ENCODE peak calls at places on chromosomes 1 and 21, in four cellular contexts. One of them, this sample, is unnamed.

GRCh38 chr1:10071640-10072039 is 38.9 kb downstream of the UBE4B start:
- DNase-seq in hepatocyte: no peak
- DNase-seq in brain microvascular endothelial cell: no peak
- DNase-seq in AG10803: no peak
- DNase-seq in this sample: no peak

GRCh38 chr1:59096501-59096900 is 200.4 kb upstream of the FGGY start:
- DNase-seq in hepatocyte: no peak
- DNase-seq in AG10803: no peak
- DNase-seq in brain microvascular endothelial cell: no peak
- DNase-seq in this sample: no peak

GRCh38 chr1:184545601-184546000 is 158.8 kb downstream of the C1orf21 start:
- DNase-seq in hepatocyte: no peak
- DNase-seq in brain microvascular endothelial cell: no peak
- DNase-seq in AG10803: peak
- DNase-seq in this sample: no peak

GRCh38 chr1:181089017-181089776 is 697 bp downstream of the IER5 start:
- DNase-seq in AG10803: no peak
- DNase-seq in brain microvascular endothelial cell: no peak
- DNase-seq in hepatocyte: peak
- DNase-seq in this sample: no peak

GRCh38 chr1:116538527-116538926 is 32.3 kb downstream of the CD58 start:
- DNase-seq in hepatocyte: peak
- DNase-seq in brain microvascular endothelial cell: peak
- DNase-seq in AG10803: peak
- DNase-seq in this sample: no peak

GRCh38 chr1:90850925-90851710 is 134.0 kb upstream of the BARHL2 start:
- DNase-seq in AG10803: peak
- DNase-seq in brain microvascular endothelial cell: peak
- DNase-seq in hepatocyte: peak
- DNase-seq in this sample: peak

GRCh38 chr1:172154571-172154970 is 265.9 kb upstream of the C1orf105 start:
- DNase-seq in hepatocyte: no peak
- DNase-seq in brain microvascular endothelial cell: no peak
- DNase-seq in AG10803: peak
- DNase-seq in this sample: peak

GRCh38 chr1:171142451-171143121 is 42.5 kb upstream of the FMO2 start:
- DNase-seq in AG10803: peak
- DNase-seq in brain microvascular endothelial cell: peak
- DNase-seq in hepatocyte: peak
- DNase-seq in this sample: peak

GRCh38 chr1:100065183-100065968 is 67.4 kb downstream of the SASS6 start:
- DNase-seq in hepatocyte: no peak
- DNase-seq in brain microvascular endothelial cell: no peak
- DNase-seq in AG10803: no peak
- DNase-seq in this sample: no peak

GRCh38 chr1:192002063-192002462 is 156.2 kb upstream of the RGS18 start:
- DNase-seq in AG10803: no peak
- DNase-seq in brain microvascular endothelial cell: no peak
- DNase-seq in hepatocyte: no peak
- DNase-seq in this sample: no peak
- TF ChIP-seq CTCF in AG10803: no peak
- TF ChIP-seq CTCF in brain microvascular endothelial cell: no peak
- TF ChIP-seq CTCF in hepatocyte: no peak
- TF ChIP-seq CTCF in this sample: no peak

GRCh38 chr21:28747464-28747863 is 245.2 kb downstream of the LTN1 start:
- DNase-seq in hepatocyte: no peak
- DNase-seq in brain microvascular endothelial cell: no peak
- DNase-seq in AG10803: no peak
- DNase-seq in this sample: no peak

GRCh38 chr21:28743723-28744122 is 249.0 kb downstream of the LTN1 start:
- DNase-seq in AG10803: no peak
- DNase-seq in brain microvascular endothelial cell: no peak
- DNase-seq in hepatocyte: no peak
- DNase-seq in this sample: no peak

GRCh38 chr21:28742527-28742926 is 250.2 kb downstream of the LTN1 start:
- DNase-seq in brain microvascular endothelial cell: peak
- DNase-seq in hepatocyte: no peak
- DNase-seq in AG10803: peak
- DNase-seq in this sample: no peak

GRCh38 chr21:28746166-28746565 is 246.5 kb downstream of the LTN1 start:
- DNase-seq in hepatocyte: no peak
- DNase-seq in brain microvascular endothelial cell: no peak
- DNase-seq in AG10803: no peak
- DNase-seq in this sample: no peak

GRCh38 chr21:28745131-28746055 is 247.3 kb downstream of the LTN1 start:
- DNase-seq in AG10803: peak
- DNase-seq in hepatocyte: peak
- DNase-seq in brain microvascular endothelial cell: peak
- DNase-seq in this sample: peak
- H3K4me3 ChIP-seq in AG10803: peak
- H3K4me3 ChIP-seq in hepatocyte: no peak
- H3K4me3 ChIP-seq in brain microvascular endothelial cell: peak
- H3K4me3 ChIP-seq in this sample: peak

GRCh38 chr1:22708777-22709176 is 1.9 kb upstream of the EPHB2 start:
- DNase-seq in hepatocyte: no peak
- DNase-seq in AG10803: no peak
- DNase-seq in brain microvascular endothelial cell: no peak
- DNase-seq in this sample: no peak

GRCh38 chr1:22709891-22710687 is 550 bp upstream of the EPHB2 start:
- DNase-seq in brain microvascular endothelial cell: peak
- DNase-seq in AG10803: peak
- DNase-seq in hepatocyte: peak
- DNase-seq in this sample: no peak

GRCh38 chr1:22711071-22711470 is 432 bp downstream of the EPHB2 start:
- DNase-seq in AG10803: no peak
- DNase-seq in brain microvascular endothelial cell: no peak
- DNase-seq in hepatocyte: peak
- DNase-seq in this sample: no peak

GRCh38 chr1:22710688-22711024 is at the start of gene EPHB2:
- DNase-seq in brain microvascular endothelial cell: no peak
- DNase-seq in AG10803: no peak
- DNase-seq in hepatocyte: peak
- DNase-seq in this sample: no peak

GRCh38 chr1:22709227-22709626 is 1.4 kb upstream of the EPHB2 start:
- DNase-seq in AG10803: no peak
- DNase-seq in brain microvascular endothelial cell: no peak
- DNase-seq in hepatocyte: no peak
- DNase-seq in this sample: no peak
- TF ChIP-seq CTCF in AG10803: peak
- TF ChIP-seq CTCF in brain microvascular endothelial cell: peak
- TF ChIP-seq CTCF in hepatocyte: peak
- TF ChIP-seq CTCF in this sample: peak

GRCh38 chr1:12170263-12170671 is 3.5 kb downstream of the TNFRSF1B start:
- DNase-seq in hepatocyte: no peak
- DNase-seq in brain microvascular endothelial cell: no peak
- DNase-seq in AG10803: no peak
- DNase-seq in this sample: no peak

GRCh38 chr1:12166834-12167492 is at the start of gene TNFRSF1B:
- DNase-seq in AG10803: peak
- DNase-seq in brain microvascular endothelial cell: no peak
- DNase-seq in hepatocyte: peak
- DNase-seq in this sample: no peak

GRCh38 chr1:12167493-12168429 is 970 bp downstream of the TNFRSF1B start:
- DNase-seq in hepatocyte: no peak
- DNase-seq in AG10803: no peak
- DNase-seq in brain microvascular endothelial cell: no peak
- DNase-seq in this sample: no peak

GRCh38 chr1:12169442-12170135 is 2.8 kb downstream of the TNFRSF1B start:
- DNase-seq in brain microvascular endothelial cell: no peak
- DNase-seq in AG10803: no peak
- DNase-seq in hepatocyte: no peak
- DNase-seq in this sample: no peak

GRCh38 chr1:12168451-12169160 is 1.8 kb downstream of the TNFRSF1B start:
- DNase-seq in hepatocyte: no peak
- DNase-seq in brain microvascular endothelial cell: no peak
- DNase-seq in AG10803: no peak
- DNase-seq in this sample: no peak
- H3K4me3 ChIP-seq in hepatocyte: no peak
- H3K4me3 ChIP-seq in brain microvascular endothelial cell: peak
- H3K4me3 ChIP-seq in AG10803: peak
- H3K4me3 ChIP-seq in this sample: no peak

GRCh38 chr1:87451229-87451900 is 122.7 kb downstream of the LMO4 start:
- DNase-seq in AG10803: peak
- DNase-seq in hepatocyte: no peak
- DNase-seq in brain microvascular endothelial cell: peak
- DNase-seq in this sample: no peak

GRCh38 chr1:87452648-87453047 is 124.0 kb downstream of the LMO4 start:
- DNase-seq in brain microvascular endothelial cell: no peak
- DNase-seq in AG10803: no peak
- DNase-seq in hepatocyte: no peak
- DNase-seq in this sample: no peak

GRCh38 chr1:87450136-87450535 is 121.5 kb downstream of the LMO4 start:
- DNase-seq in brain microvascular endothelial cell: no peak
- DNase-seq in hepatocyte: no peak
- DNase-seq in AG10803: no peak
- DNase-seq in this sample: no peak

GRCh38 chr1:87449348-87449963 is 120.8 kb downstream of the LMO4 start:
- DNase-seq in brain microvascular endothelial cell: no peak
- DNase-seq in AG10803: no peak
- DNase-seq in hepatocyte: peak
- DNase-seq in this sample: no peak

DNA sequence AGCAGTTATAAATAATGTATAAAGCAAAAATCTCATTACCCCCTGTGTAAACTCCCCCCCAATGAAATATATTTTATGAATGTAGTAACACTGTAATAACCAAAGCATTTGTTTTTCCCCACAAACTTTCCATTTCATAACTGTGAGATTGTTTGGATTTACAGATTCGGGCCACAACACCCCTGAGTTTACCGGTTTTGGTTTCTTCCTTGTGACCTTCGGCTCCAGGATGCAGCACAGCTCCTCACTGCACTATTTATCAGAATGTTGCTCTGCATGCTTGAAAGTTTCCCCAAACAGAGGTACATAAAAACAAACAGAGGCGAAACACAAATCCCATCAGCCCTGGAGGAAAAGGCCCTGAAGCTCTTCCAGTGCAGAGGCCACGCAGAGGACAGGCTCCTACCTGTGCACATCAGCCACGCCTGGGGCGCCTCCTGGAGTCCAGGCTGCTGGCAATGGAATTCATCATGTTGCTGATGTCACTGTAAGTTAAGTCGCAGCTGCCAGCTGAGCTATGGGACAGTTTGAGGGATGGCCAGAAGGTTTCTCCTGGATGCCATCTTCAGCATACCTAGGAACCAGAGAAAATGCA is 122.0 kb downstream of the LMO4 start:
- DNase-seq in AG10803: no peak
- DNase-seq in hepatocyte: peak
- DNase-seq in brain microvascular endothelial cell: no peak
- DNase-seq in this sample: no peak
- TF ChIP-seq CTCF in AG10803: no peak
- TF ChIP-seq CTCF in hepatocyte: no peak
- TF ChIP-seq CTCF in brain microvascular endothelial cell: no peak
- TF ChIP-seq CTCF in this sample: no peak

GRCh38 chr1:52424238-52424637 is 19.8 kb downstream of the PRPF38A start:
- DNase-seq in AG10803: no peak
- DNase-seq in hepatocyte: no peak
- DNase-seq in brain microvascular endothelial cell: no peak
- DNase-seq in this sample: no peak
- H3K4me3 ChIP-seq in AG10803: no peak
- H3K4me3 ChIP-seq in hepatocyte: no peak
- H3K4me3 ChIP-seq in brain microvascular endothelial cell: no peak
- H3K4me3 ChIP-seq in this sample: no peak

GRCh38 chr21:44313451-44313850 is 13.6 kb downstream of the PFKL start:
- DNase-seq in AG10803: no peak
- DNase-seq in brain microvascular endothelial cell: no peak
- DNase-seq in hepatocyte: no peak
- DNase-seq in this sample: no peak

GRCh38 chr21:44311108-44311507 is 11.3 kb downstream of the PFKL start:
- DNase-seq in AG10803: no peak
- DNase-seq in hepatocyte: no peak
- DNase-seq in brain microvascular endothelial cell: no peak
- DNase-seq in this sample: no peak

GRCh38 chr21:44312716-44313115 is 12.9 kb downstream of the PFKL start:
- DNase-seq in AG10803: no peak
- DNase-seq in brain microvascular endothelial cell: no peak
- DNase-seq in hepatocyte: no peak
- DNase-seq in this sample: no peak

GRCh38 chr21:44312089-44312488 is 12.2 kb downstream of the PFKL start:
- DNase-seq in brain microvascular endothelial cell: no peak
- DNase-seq in hepatocyte: no peak
- DNase-seq in AG10803: no peak
- DNase-seq in this sample: no peak

DNA sequence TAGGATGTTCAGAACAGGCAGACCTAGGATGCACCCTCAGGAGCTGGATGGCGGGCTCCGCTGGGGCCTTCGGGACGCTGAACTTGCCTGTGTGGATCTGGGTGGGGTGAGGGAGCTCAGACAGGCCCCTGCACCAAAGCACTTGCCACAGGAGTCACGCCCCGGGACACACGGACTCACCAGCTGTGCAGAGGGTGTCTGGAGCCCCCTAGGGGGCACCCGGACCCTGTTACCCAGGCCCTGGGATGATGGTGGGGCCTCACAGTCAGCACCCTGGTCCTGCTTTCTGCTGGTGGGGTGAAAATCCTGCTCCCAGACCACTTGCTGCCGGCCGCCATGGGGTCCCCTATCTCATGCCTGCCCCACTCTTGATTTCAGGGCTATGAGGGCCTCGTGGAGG is 10.8 kb downstream of the PFKL start:
- DNase-seq in AG10803: no peak
- DNase-seq in brain microvascular endothelial cell: no peak
- DNase-seq in hepatocyte: no peak
- DNase-seq in this sample: no peak
- TF ChIP-seq CTCF in AG10803: no peak
- TF ChIP-seq CTCF in brain microvascular endothelial cell: peak
- TF ChIP-seq CTCF in hepatocyte: no peak
- TF ChIP-seq CTCF in this sample: no peak

DNA sequence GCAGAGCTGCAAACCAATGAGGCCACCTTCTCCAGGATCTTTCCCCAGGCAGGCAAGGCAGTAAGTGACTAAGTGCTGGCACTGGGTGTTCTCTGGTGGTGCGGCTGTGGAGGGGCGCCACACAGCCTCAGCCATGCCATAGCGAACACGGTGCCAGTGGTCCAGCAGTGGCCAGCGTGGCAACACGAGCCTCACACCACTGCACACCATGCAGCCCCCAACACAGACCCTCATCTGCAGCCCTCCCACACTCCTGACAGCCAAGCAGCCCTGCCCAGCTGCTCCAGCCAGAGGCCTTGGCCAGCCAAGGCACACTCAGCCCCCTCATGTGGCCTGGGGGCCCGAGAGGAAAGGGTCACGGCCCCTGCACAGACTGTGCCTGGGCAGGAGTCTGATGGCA is 3.0 kb downstream of the INTS11 start:
- DNase-seq in brain microvascular endothelial cell: no peak
- DNase-seq in hepatocyte: no peak
- DNase-seq in AG10803: no peak
- DNase-seq in this sample: no peak
- H3K4me3 ChIP-seq in brain microvascular endothelial cell: no peak
- H3K4me3 ChIP-seq in hepatocyte: no peak
- H3K4me3 ChIP-seq in AG10803: no peak
- H3K4me3 ChIP-seq in this sample: no peak

This sample was measured in HFF-Myc.